ENCODE peak calls at places on chromosome 9, in nine cellular contexts. I, U, Z, W, N, O, F, Q and C are unnamed samples.

GRCh38 chr9:133335924-133336811 is at the start of gene SURF6:
- DNase-seq in I (peak), U (peak), Z (peak), W (peak), N (peak), O (peak), F (peak), Q (peak), C (peak)

GRCh38 chr9:37242089-37242488 is 121.7 kb downstream of the ZCCHC7 start:
- DNase-seq in I (no peak), U (no peak), Z (no peak), W (no peak), N (no peak), O (no peak), F (no peak), Q (no peak), C (no peak)

GRCh38 chr9:110099236-110099741 is 108.7 kb downstream of the C9orf152 start:
- DNase-seq in I (no peak), U (no peak), Z (no peak), W (peak), N (no peak), O (peak), F (peak), Q (peak), C (no peak)

GRCh38 chr9:134049236-134049635 is 18.6 kb downstream of the BRD3 start:
- DNase-seq in I (no peak), U (peak), Z (no peak), W (no peak), N (peak), O (no peak), F (no peak), Q (no peak), C (no peak)

GRCh38 chr9:115235221-115235620 is 117.3 kb upstream of the TNC start:
- DNase-seq in I (no peak), U (no peak), Z (no peak), W (no peak), N (no peak), O (no peak), F (no peak), Q (no peak), C (no peak)

GRCh38 chr9:70218767-70219166 is 40.0 kb upstream of the SMC5 start:
- DNase-seq in I (no peak), U (no peak), Z (no peak), W (peak), N (no peak), O (no peak), F (peak), Q (no peak), C (no peak)

GRCh38 chr9:81619353-81620008 is 69.9 kb downstream of the TLE1 start:
- DNase-seq in I (no peak), U (no peak), Z (no peak), W (no peak), N (no peak), O (peak), F (peak), Q (no peak), C (peak)

GRCh38 chr9:104700306-104700705 is 6.0 kb downstream of the OR13D1 start:
- DNase-seq in I (no peak), U (no peak), Z (no peak), W (no peak), N (no peak), O (no peak), F (no peak), Q (no peak), C (no peak)

GRCh38 chr9:128245293-128246151 is 30.3 kb downstream of the GOLGA2 start:
- DNase-seq in I (no peak), U (no peak), Z (no peak), W (no peak), N (peak), O (peak), F (peak), Q (no peak), C (no peak)

GRCh38 chr9:4228606-4229005 is 71.3 kb downstream of the GLIS3 start:
- DNase-seq in I (no peak), U (no peak), Z (no peak), W (peak), N (no peak), O (no peak), F (peak), Q (no peak), C (peak)

GRCh38 chr9:2787065-2787464 is 56.8 kb downstream of the PUM3 start:
- DNase-seq in I (no peak), U (no peak), Z (no peak), W (peak), N (no peak), O (peak), F (peak), Q (no peak), C (no peak)

GRCh38 chr9:136545065-136545965 is 533 bp downstream of the NOTCH1 start:
- DNase-seq in I (no peak), U (no peak), Z (peak), W (peak), N (no peak), O (no peak), F (peak), Q (no peak), C (peak)

GRCh38 chr9:98732801-98733200 is 24.1 kb upstream of the GABBR2 start:
- DNase-seq in I (no peak), U (no peak), Z (no peak), W (peak), N (no peak), O (no peak), F (no peak), Q (no peak), C (no peak)

GRCh38 chr9:33619666-33620404 is 95.8 kb downstream of the ANKRD18B start:
- DNase-seq in I (no peak), U (no peak), Z (peak), W (peak), N (no peak), O (peak), F (peak), Q (no peak), C (no peak)

GRCh38 chr9:129584136-129584535 is 36.8 kb downstream of the C9orf50 start:
- DNase-seq in I (peak), U (peak), Z (peak), W (peak), N (no peak), O (peak), F (peak), Q (peak), C (peak)

GRCh38 chr9:31168161-31168560 is 1216.3 kb upstream of the ACO1 start:
- DNase-seq in I (no peak), U (no peak), Z (no peak), W (peak), N (no peak), O (no peak), F (no peak), Q (no peak), C (no peak)

GRCh38 chr9:136597965-136598364 is 52.1 kb upstream of the NOTCH1 start:
- DNase-seq in I (no peak), U (no peak), Z (no peak), W (no peak), N (no peak), O (no peak), F (no peak), Q (no peak), C (no peak)

GRCh38 chr9:123893831-123894460 is 36.0 kb downstream of the DENND1A start:
- DNase-seq in I (no peak), U (no peak), Z (no peak), W (no peak), N (no peak), O (no peak), F (peak), Q (no peak), C (peak)

GRCh38 chr9:92046676-92047075 is 68.5 kb downstream of the SPTLC1 start:
- DNase-seq in I (no peak), U (no peak), Z (no peak), W (no peak), N (no peak), O (no peak), F (no peak), Q (no peak), C (no peak)

GRCh38 chr9:134175808-134176598 is 11.6 kb upstream of the RNU6ATAC start:
- DNase-seq in I (no peak), U (no peak), Z (no peak), W (no peak), N (peak), O (no peak), F (no peak), Q (no peak), C (no peak)

GRCh38 chr9:107049046-107049824 is 186.3 kb downstream of the ZNF462 start:
- DNase-seq in I (no peak), U (no peak), Z (no peak), W (no peak), N (no peak), O (no peak), F (peak), Q (no peak), C (no peak)

GRCh38 chr9:91771027-91771426 is 179.0 kb downstream of the ROR2 start:
- DNase-seq in I (no peak), U (no peak), Z (no peak), W (peak), N (no peak), O (peak), F (peak), Q (no peak), C (no peak)

GRCh38 chr9:131276107-131276888 is at the start of gene FAM78A:
- DNase-seq in I (peak), U (peak), Z (peak), W (no peak), N (peak), O (no peak), F (peak), Q (no peak), C (peak)

GRCh38 chr9:129027685-129028191 is 393 bp downstream of the SH3GLB2 start:
- DNase-seq in I (peak), U (peak), Z (peak), W (peak), N (no peak), O (no peak), F (no peak), Q (no peak), C (peak)

GRCh38 chr9:99459923-99460322 is 237.8 kb downstream of the SEC61B start:
- DNase-seq in I (no peak), U (no peak), Z (no peak), W (no peak), N (no peak), O (no peak), F (no peak), Q (no peak), C (no peak)

GRCh38 chr9:3124006-3124405 is 280.1 kb upstream of the PUM3 start:
- DNase-seq in I (no peak), U (no peak), Z (no peak), W (no peak), N (no peak), O (no peak), F (no peak), Q (no peak), C (no peak)

GRCh38 chr9:107872457-107873192 is 383.1 kb upstream of the KLF4 start:
- DNase-seq in I (no peak), U (no peak), Z (no peak), W (no peak), N (no peak), O (no peak), F (no peak), Q (no peak), C (no peak)

GRCh38 chr9:74773886-74774479 is 113.7 kb downstream of the TRPM6 start:
- DNase-seq in I (peak), U (peak), Z (peak), W (peak), N (peak), O (peak), F (peak), Q (peak), C (peak)

GRCh38 chr9:133812077-133812868 is 74.1 kb upstream of the SARDH start:
- DNase-seq in I (no peak), U (no peak), Z (no peak), W (no peak), N (no peak), O (no peak), F (no peak), Q (no peak), C (no peak)

GRCh38 chr9:4126184-4126865 is 173.5 kb downstream of the GLIS3 start:
- DNase-seq in I (no peak), U (no peak), Z (no peak), W (peak), N (no peak), O (peak), F (peak), Q (no peak), C (no peak)

GRCh38 chr9:5446451-5447236 is 3.7 kb upstream of the CD274 start:
- DNase-seq in I (no peak), U (no peak), Z (no peak), W (peak), N (no peak), O (no peak), F (peak), Q (no peak), C (no peak)

GRCh38 chr9:120875954-120876841 is 790 bp downstream of the PHF19 start:
- DNase-seq in I (peak), U (peak), Z (peak), W (peak), N (peak), O (peak), F (peak), Q (peak), C (peak)

GRCh38 chr9:20236676-20237075 is 385.6 kb downstream of the MLLT3 start:
- DNase-seq in I (no peak), U (no peak), Z (no peak), W (peak), N (no peak), O (no peak), F (no peak), Q (no peak), C (no peak)

GRCh38 chr9:131320031-131320685 is 30.6 kb downstream of the PLPP7 start:
- DNase-seq in I (no peak), U (no peak), Z (no peak), W (no peak), N (peak), O (no peak), F (no peak), Q (peak), C (no peak)

GRCh38 chr9:93649610-93650261 is 73.4 kb downstream of the PHF2 start:
- DNase-seq in I (no peak), U (no peak), Z (no peak), W (no peak), N (no peak), O (no peak), F (no peak), Q (no peak), C (no peak)

GRCh38 chr9:2727966-2728613 is 10.8 kb downstream of the KCNV2 start:
- DNase-seq in I (no peak), U (no peak), Z (peak), W (peak), N (no peak), O (peak), F (peak), Q (peak), C (peak)

GRCh38 chr9:98742325-98743280 is 33.9 kb upstream of the GABBR2 start:
- DNase-seq in I (no peak), U (no peak), Z (no peak), W (peak), N (no peak), O (no peak), F (peak), Q (no peak), C (no peak)

GRCh38 chr9:14170392-14170931 is 143.5 kb downstream of the NFIB start:
- DNase-seq in I (no peak), U (no peak), Z (no peak), W (peak), N (no peak), O (no peak), F (no peak), Q (no peak), C (no peak)

GRCh38 chr9:14168381-14168780 is 145.6 kb downstream of the NFIB start:
- DNase-seq in I (no peak), U (no peak), Z (no peak), W (no peak), N (no peak), O (no peak), F (no peak), Q (no peak), C (no peak)

GRCh38 chr9:14173730-14174129 is 140.2 kb downstream of the NFIB start:
- DNase-seq in I (no peak), U (peak), Z (no peak), W (no peak), N (peak), O (no peak), F (no peak), Q (no peak), C (no peak)

GRCh38 chr9:14175778-14176177 is 138.2 kb downstream of the NFIB start:
- DNase-seq in I (no peak), U (no peak), Z (no peak), W (no peak), N (no peak), O (no peak), F (no peak), Q (no peak), C (no peak)

GRCh38 chr9:14170973-14171596 is 142.9 kb downstream of the NFIB start:
- DNase-seq in I (no peak), U (no peak), Z (no peak), W (peak), N (no peak), O (no peak), F (peak), Q (no peak), C (peak)
- TF ChIP-seq CTCF in I (no peak), U (no peak), Z (no peak), W (no peak), N (no peak), O (no peak), F (no peak), Q (no peak), C (no peak)

DNA sequence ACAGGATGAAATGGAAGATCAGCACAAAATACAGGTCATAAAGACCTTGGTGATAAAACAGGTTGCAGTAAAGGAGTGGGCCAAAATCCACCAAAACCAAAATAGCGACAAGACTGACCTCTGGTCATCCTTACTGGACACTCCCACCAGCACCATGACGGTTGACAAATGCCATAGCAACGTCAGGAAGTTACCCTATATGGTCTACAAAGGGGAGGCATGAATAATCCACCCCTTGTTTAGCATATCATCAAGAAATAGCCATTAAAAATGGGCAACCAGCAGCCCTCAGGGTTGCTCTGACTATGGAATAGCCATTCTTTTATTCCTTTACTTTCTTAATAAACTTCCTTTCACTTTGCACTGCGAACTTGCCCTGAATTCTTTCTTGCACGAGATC is 6.0 kb upstream of the NDUFB6 start:
- DNase-seq in I (no peak), U (no peak), Z (no peak), W (no peak), N (no peak), O (no peak), F (no peak), Q (no peak), C (no peak)
- H3K4me3 ChIP-seq in I (peak), U (no peak), Z (no peak), W (no peak), N (no peak), O (no peak), F (no peak), Q (peak), C (no peak)

GRCh38 chr9:77291714-77292113 is 114.4 kb downstream of the VPS13A start:
- DNase-seq in I (no peak), U (no peak), Z (no peak), W (peak), N (no peak), O (no peak), F (peak), Q (no peak), C (no peak)
- TF ChIP-seq CTCF in I (no peak), U (no peak), Z (peak), W (peak), N (peak), O (peak), F (peak), Q (no peak), C (no peak)

GRCh38 chr9:89999534-90000370 is 394.9 kb downstream of the GADD45G start:
- DNase-seq in I (peak), U (peak), Z (peak), W (no peak), N (peak), O (peak), F (peak), Q (no peak), C (peak)
- H3K4me3 ChIP-seq in I (peak), U (peak), Z (peak), W (no peak), N (peak), O (peak), F (peak), Q (peak), C (peak)

GRCh38 chr9:83649515-83649914 is 26.6 kb downstream of the IDNK start:
- DNase-seq in I (no peak), U (no peak), Z (no peak), W (no peak), N (no peak), O (no peak), F (no peak), Q (no peak), C (no peak)
- TF ChIP-seq CTCF in I (no peak), U (no peak), Z (no peak), W (no peak), N (no peak), O (no peak), F (no peak), Q (no peak), C (no peak)

GRCh38 chr9:113222482-113222841 is 1.1 kb downstream of the SLC31A1 start:
- DNase-seq in I (no peak), U (no peak), Z (no peak), W (peak), N (no peak), O (no peak), F (peak), Q (no peak), C (no peak)
- H3K4me3 ChIP-seq in I (peak), U (peak), Z (peak), W (peak), N (peak), O (peak), F (peak), Q (peak), C (peak)